ENCODE peak calls at places on chromosome 13, in six cellular contexts. One of them, this sample, is unnamed.

GRCh38 chr13:67228031-67228430 is 2.1 kb downstream of the PCDH9 start:
- DNase-seq in IMR-90: no peak
- DNase-seq in H1: no peak
- DNase-seq in neuronal stem cell: no peak
- DNase-seq in H9: no peak
- DNase-seq in trophoblast cell: no peak
- DNase-seq in this sample: no peak

GRCh38 chr13:20402881-20403280 is 122.8 kb downstream of the CRYL1 start:
- DNase-seq in IMR-90: no peak
- DNase-seq in H1: no peak
- DNase-seq in neuronal stem cell: no peak
- DNase-seq in H9: no peak
- DNase-seq in trophoblast cell: no peak
- DNase-seq in this sample: no peak

GRCh38 chr13:102968572-102969228 is 97.5 kb downstream of the SLC10A2 start:
- DNase-seq in IMR-90: no peak
- DNase-seq in H1: no peak
- DNase-seq in neuronal stem cell: no peak
- DNase-seq in H9: no peak
- DNase-seq in trophoblast cell: no peak
- DNase-seq in this sample: no peak

GRCh38 chr13:98254541-98254940 is 77.5 kb upstream of the RNF113B start:
- DNase-seq in IMR-90: peak
- DNase-seq in H1: no peak
- DNase-seq in neuronal stem cell: no peak
- DNase-seq in H9: no peak
- DNase-seq in trophoblast cell: no peak
- DNase-seq in this sample: peak

GRCh38 chr13:44439615-44440014 is 66.0 kb downstream of the SERP2 start:
- DNase-seq in IMR-90: no peak
- DNase-seq in H1: no peak
- DNase-seq in neuronal stem cell: no peak
- DNase-seq in H9: no peak
- DNase-seq in trophoblast cell: no peak
- DNase-seq in this sample: peak

GRCh38 chr13:28392428-28392827 is 102.5 kb downstream of the FLT1 start:
- DNase-seq in IMR-90: no peak
- DNase-seq in H1: no peak
- DNase-seq in neuronal stem cell: no peak
- DNase-seq in H9: no peak
- DNase-seq in trophoblast cell: no peak
- DNase-seq in this sample: peak

GRCh38 chr13:23348270-23349126 is 85.0 kb downstream of the SACS start:
- DNase-seq in IMR-90: no peak
- DNase-seq in H1: no peak
- DNase-seq in neuronal stem cell: no peak
- DNase-seq in H9: no peak
- DNase-seq in trophoblast cell: no peak
- DNase-seq in this sample: no peak

GRCh38 chr13:80550856-80551532 is 210.1 kb upstream of the SPRY2 start:
- DNase-seq in IMR-90: no peak
- DNase-seq in H1: no peak
- DNase-seq in neuronal stem cell: no peak
- DNase-seq in H9: no peak
- DNase-seq in trophoblast cell: no peak
- DNase-seq in this sample: no peak

GRCh38 chr13:53204598-53204997 is 176.0 kb downstream of the OLFM4 start:
- DNase-seq in IMR-90: no peak
- DNase-seq in H1: no peak
- DNase-seq in neuronal stem cell: no peak
- DNase-seq in H9: no peak
- DNase-seq in trophoblast cell: no peak
- DNase-seq in this sample: no peak

GRCh38 chr13:84237181-84237580 is 354.9 kb upstream of the SLITRK1 start:
- DNase-seq in IMR-90: no peak
- DNase-seq in H1: no peak
- DNase-seq in neuronal stem cell: no peak
- DNase-seq in H9: no peak
- DNase-seq in trophoblast cell: no peak
- DNase-seq in this sample: no peak

GRCh38 chr13:37039908-37040307 is 19.6 kb downstream of the SUPT20H start:
- DNase-seq in IMR-90: no peak
- DNase-seq in H1: no peak
- DNase-seq in neuronal stem cell: no peak
- DNase-seq in H9: no peak
- DNase-seq in trophoblast cell: no peak
- DNase-seq in this sample: no peak
- H4K91ac ChIP-seq in IMR-90: no peak
- H4K91ac ChIP-seq in H1: no peak
- H4K91ac ChIP-seq in neuronal stem cell: no peak
- H4K91ac ChIP-seq in H9: no peak
- H4K91ac ChIP-seq in trophoblast cell: no peak
- H4K91ac ChIP-seq in this sample: no peak

GRCh38 chr13:26017932-26018690 is 33.7 kb downstream of the SHISA2 start:
- DNase-seq in IMR-90: no peak
- DNase-seq in H1: peak
- DNase-seq in neuronal stem cell: no peak
- DNase-seq in H9: no peak
- DNase-seq in trophoblast cell: no peak
- DNase-seq in this sample: peak
- H3K9ac ChIP-seq in IMR-90: no peak
- H3K9ac ChIP-seq in H1: no peak
- H3K9ac ChIP-seq in neuronal stem cell: no peak
- H3K9ac ChIP-seq in H9: no peak
- H3K9ac ChIP-seq in trophoblast cell: no peak
- H3K9ac ChIP-seq in this sample: no peak

GRCh38 chr13:73748404-73748803 is 385.8 kb downstream of the KLF12 start:
- DNase-seq in IMR-90: no peak
- DNase-seq in H1: no peak
- DNase-seq in neuronal stem cell: no peak
- DNase-seq in H9: no peak
- DNase-seq in trophoblast cell: no peak
- DNase-seq in this sample: no peak

GRCh38 chr13:73754727-73755292 is 379.4 kb downstream of the KLF12 start:
- DNase-seq in IMR-90: peak
- DNase-seq in H1: no peak
- DNase-seq in neuronal stem cell: peak
- DNase-seq in H9: no peak
- DNase-seq in trophoblast cell: peak
- DNase-seq in this sample: peak

GRCh38 chr13:73754241-73754640 is 380.0 kb downstream of the KLF12 start:
- DNase-seq in IMR-90: no peak
- DNase-seq in H1: no peak
- DNase-seq in neuronal stem cell: no peak
- DNase-seq in H9: no peak
- DNase-seq in trophoblast cell: no peak
- DNase-seq in this sample: no peak

DNA sequence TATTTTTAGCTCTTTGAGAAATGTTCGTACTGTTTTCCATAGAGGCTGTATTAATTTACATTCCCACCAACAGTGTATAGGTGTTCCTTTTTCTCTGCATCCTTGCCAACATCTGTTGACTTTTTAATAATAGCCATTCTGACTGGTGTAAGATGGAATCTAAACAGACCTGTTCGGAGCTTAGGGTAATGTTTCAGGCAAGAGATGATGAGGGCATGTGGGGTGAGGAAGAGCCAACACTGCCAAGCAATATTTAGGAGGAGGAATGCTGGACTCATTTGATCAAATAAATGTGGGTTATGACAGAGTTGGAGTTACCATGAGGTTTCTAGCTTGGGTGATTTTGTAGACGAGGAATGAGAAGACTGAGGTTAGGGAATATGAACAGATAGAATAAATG is 382.9 kb downstream of the KLF12 start:
- DNase-seq in IMR-90: no peak
- DNase-seq in H1: no peak
- DNase-seq in neuronal stem cell: no peak
- DNase-seq in H9: no peak
- DNase-seq in trophoblast cell: peak
- DNase-seq in this sample: no peak
- H2AK5ac ChIP-seq in IMR-90: no peak
- H2AK5ac ChIP-seq in H1: no peak
- H2AK5ac ChIP-seq in neuronal stem cell: no peak
- H2AK5ac ChIP-seq in H9: no peak
- H2AK5ac ChIP-seq in trophoblast cell: no peak
- H2AK5ac ChIP-seq in this sample: no peak

DNA sequence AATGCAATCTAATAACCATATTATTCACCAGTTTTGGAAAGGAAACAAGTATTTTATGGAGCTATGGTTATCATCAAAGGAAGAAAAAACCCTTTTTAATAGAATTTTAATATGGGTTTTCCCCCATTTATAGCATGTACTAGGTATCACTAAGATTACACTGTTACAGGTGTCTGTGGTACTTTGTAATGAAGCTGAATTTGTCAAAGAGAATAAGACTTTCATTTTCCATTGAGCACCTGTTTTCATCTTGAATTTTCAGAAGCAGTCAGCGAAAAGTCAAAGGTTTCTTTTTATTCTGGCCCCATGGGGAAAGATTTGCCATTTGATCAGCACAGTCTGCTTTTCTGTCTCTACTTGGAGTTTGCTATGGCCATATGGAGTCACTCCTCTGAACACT is 590.1 kb downstream of the DCT start:
- DNase-seq in IMR-90: no peak
- DNase-seq in H1: no peak
- DNase-seq in neuronal stem cell: no peak
- DNase-seq in H9: no peak
- DNase-seq in trophoblast cell: no peak
- DNase-seq in this sample: no peak
- H4K91ac ChIP-seq in IMR-90: no peak
- H4K91ac ChIP-seq in H1: no peak
- H4K91ac ChIP-seq in neuronal stem cell: no peak
- H4K91ac ChIP-seq in H9: no peak
- H4K91ac ChIP-seq in trophoblast cell: no peak
- H4K91ac ChIP-seq in this sample: no peak

DNA sequence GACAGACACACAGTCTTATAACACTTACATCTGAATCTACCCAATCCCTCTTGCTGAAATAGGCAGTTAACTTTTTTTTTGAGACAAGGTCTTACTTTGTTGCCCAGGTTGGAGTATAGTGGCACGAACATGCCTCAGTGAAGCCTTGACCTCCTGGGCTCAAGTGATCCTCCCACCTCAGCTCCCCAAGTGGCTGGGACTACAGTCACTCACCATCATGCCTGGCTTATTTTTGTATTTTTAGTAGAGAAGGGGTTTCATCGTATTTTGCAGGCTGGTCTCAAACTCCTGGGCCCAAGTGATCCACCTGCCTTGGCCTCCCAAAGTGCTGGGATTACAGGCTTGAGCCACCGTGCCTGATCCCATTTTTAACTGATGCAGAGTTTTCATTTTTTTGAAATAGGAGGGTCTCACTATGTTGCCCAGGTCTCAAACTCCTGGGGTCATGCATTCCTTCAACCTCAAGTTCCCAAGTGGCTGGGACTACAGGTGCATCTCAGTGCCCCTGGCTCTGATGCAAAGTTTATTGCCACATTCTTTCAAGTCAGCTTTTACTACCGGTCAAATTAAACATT is 7.6 kb downstream of the ELF1 start:
- DNase-seq in IMR-90: no peak
- DNase-seq in H1: no peak
- DNase-seq in neuronal stem cell: no peak
- DNase-seq in H9: no peak
- DNase-seq in trophoblast cell: no peak
- DNase-seq in this sample: no peak
- H3K9ac ChIP-seq in IMR-90: no peak
- H3K9ac ChIP-seq in H1: no peak
- H3K9ac ChIP-seq in neuronal stem cell: no peak
- H3K9ac ChIP-seq in H9: no peak
- H3K9ac ChIP-seq in trophoblast cell: no peak
- H3K9ac ChIP-seq in this sample: no peak

DNA sequence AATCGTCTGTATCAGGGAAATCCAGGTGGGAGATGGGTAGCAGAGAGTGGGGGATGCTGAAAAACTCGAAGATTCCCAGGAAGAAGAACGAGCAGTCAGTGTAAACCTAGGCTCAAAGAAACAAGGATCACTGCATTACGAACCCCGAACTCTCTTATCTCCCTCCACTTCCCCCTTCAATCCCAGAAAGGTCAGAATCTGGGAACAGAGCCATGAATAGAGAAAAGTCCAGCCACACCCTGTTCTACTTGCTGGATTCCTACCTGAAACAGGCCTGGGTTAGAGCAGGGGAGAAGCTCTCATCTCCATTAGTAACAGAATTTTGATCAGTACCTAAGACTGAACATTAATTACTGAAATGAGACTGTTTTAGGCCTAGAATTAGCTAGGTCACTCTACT is 24.4 kb downstream of the EPSTI1 start:
- DNase-seq in IMR-90: no peak
- DNase-seq in H1: no peak
- DNase-seq in neuronal stem cell: no peak
- DNase-seq in H9: no peak
- DNase-seq in trophoblast cell: no peak
- DNase-seq in this sample: no peak
- H2AK5ac ChIP-seq in IMR-90: no peak
- H2AK5ac ChIP-seq in H1: no peak
- H2AK5ac ChIP-seq in neuronal stem cell: no peak
- H2AK5ac ChIP-seq in H9: no peak
- H2AK5ac ChIP-seq in trophoblast cell: peak
- H2AK5ac ChIP-seq in this sample: no peak

GRCh38 chr13:77477299-77477848 is 58.1 kb upstream of the SCEL start:
- DNase-seq in IMR-90: no peak
- DNase-seq in H1: no peak
- DNase-seq in neuronal stem cell: no peak
- DNase-seq in H9: no peak
- DNase-seq in trophoblast cell: no peak
- DNase-seq in this sample: no peak
- H4K91ac ChIP-seq in IMR-90: no peak
- H4K91ac ChIP-seq in H1: no peak
- H4K91ac ChIP-seq in neuronal stem cell: no peak
- H4K91ac ChIP-seq in H9: no peak
- H4K91ac ChIP-seq in trophoblast cell: no peak
- H4K91ac ChIP-seq in this sample: no peak

GRCh38 chr13:59463023-59463422 is 700.7 kb downstream of the DIAPH3 start:
- DNase-seq in IMR-90: no peak
- DNase-seq in H1: no peak
- DNase-seq in neuronal stem cell: no peak
- DNase-seq in H9: no peak
- DNase-seq in trophoblast cell: no peak
- DNase-seq in this sample: no peak

GRCh38 chr13:59464926-59465325 is 698.8 kb downstream of the DIAPH3 start:
- DNase-seq in IMR-90: no peak
- DNase-seq in H1: no peak
- DNase-seq in neuronal stem cell: no peak
- DNase-seq in H9: no peak
- DNase-seq in trophoblast cell: no peak
- DNase-seq in this sample: no peak

GRCh38 chr13:59459972-59460371 is 703.8 kb downstream of the DIAPH3 start:
- DNase-seq in IMR-90: peak
- DNase-seq in H1: no peak
- DNase-seq in neuronal stem cell: no peak
- DNase-seq in H9: no peak
- DNase-seq in trophoblast cell: no peak
- DNase-seq in this sample: no peak

GRCh38 chr13:59461411-59461810 is 702.3 kb downstream of the DIAPH3 start:
- DNase-seq in IMR-90: no peak
- DNase-seq in H1: no peak
- DNase-seq in neuronal stem cell: no peak
- DNase-seq in H9: no peak
- DNase-seq in trophoblast cell: no peak
- DNase-seq in this sample: no peak

GRCh38 chr13:59458908-59459579 is 704.7 kb downstream of the DIAPH3 start:
- DNase-seq in IMR-90: peak
- DNase-seq in H1: no peak
- DNase-seq in neuronal stem cell: no peak
- DNase-seq in H9: peak
- DNase-seq in trophoblast cell: no peak
- DNase-seq in this sample: peak
- H3K9ac ChIP-seq in IMR-90: peak
- H3K9ac ChIP-seq in H1: no peak
- H3K9ac ChIP-seq in neuronal stem cell: no peak
- H3K9ac ChIP-seq in H9: no peak
- H3K9ac ChIP-seq in trophoblast cell: no peak
- H3K9ac ChIP-seq in this sample: no peak